ENCODE peak calls at places on chromosomes 11 and 22, in five cellular contexts. One of them, this sample, is unnamed.

GRCh38 chr11:64251722-64251985 is 324 bp downstream of the PLCB3 start:
- DNase-seq in substantia nigra: no peak
- DNase-seq in A549: no peak
- DNase-seq in H54: no peak
- DNase-seq in activated CD4-positive, alpha-beta T cell treated with anti-CD3 and anti-CD28 coated beads for 1 hour: no peak
- DNase-seq in this sample: no peak

GRCh38 chr11:60251485-60252207 is 8.7 kb upstream of the MS4A4E start:
- DNase-seq in substantia nigra: no peak
- DNase-seq in A549: no peak
- DNase-seq in H54: no peak
- DNase-seq in activated CD4-positive, alpha-beta T cell treated with anti-CD3 and anti-CD28 coated beads for 1 hour: no peak
- DNase-seq in this sample: peak

GRCh38 chr11:68090706-68091105 is 30.5 kb downstream of the CHKA start:
- DNase-seq in substantia nigra: peak
- DNase-seq in A549: no peak
- DNase-seq in H54: no peak
- DNase-seq in activated CD4-positive, alpha-beta T cell treated with anti-CD3 and anti-CD28 coated beads for 1 hour: no peak
- DNase-seq in this sample: no peak

GRCh38 chr11:123653997-123654565 is 343 bp downstream of the SCN3B start:
- DNase-seq in substantia nigra: no peak
- DNase-seq in A549: peak
- DNase-seq in H54: no peak
- DNase-seq in activated CD4-positive, alpha-beta T cell treated with anti-CD3 and anti-CD28 coated beads for 1 hour: no peak
- DNase-seq in this sample: peak

GRCh38 chr11:240315-240714 is 3.5 kb downstream of the PSMD13 start:
- DNase-seq in substantia nigra: no peak
- DNase-seq in A549: no peak
- DNase-seq in H54: no peak
- DNase-seq in activated CD4-positive, alpha-beta T cell treated with anti-CD3 and anti-CD28 coated beads for 1 hour: no peak
- DNase-seq in this sample: no peak

GRCh38 chr11:109641549-109641948 is 219.6 kb downstream of the C11orf87 start:
- DNase-seq in substantia nigra: no peak
- DNase-seq in A549: peak
- DNase-seq in H54: no peak
- DNase-seq in activated CD4-positive, alpha-beta T cell treated with anti-CD3 and anti-CD28 coated beads for 1 hour: no peak
- DNase-seq in this sample: peak

GRCh38 chr22:21641417-21641794 is 696 bp upstream of the SDF2L1 start:
- DNase-seq in substantia nigra: no peak
- DNase-seq in A549: peak
- DNase-seq in H54: peak
- DNase-seq in activated CD4-positive, alpha-beta T cell treated with anti-CD3 and anti-CD28 coated beads for 1 hour: no peak
- DNase-seq in this sample: no peak

GRCh38 chr11:58075781-58076180 is 45.0 kb downstream of the OR6Q1 start:
- DNase-seq in substantia nigra: no peak
- DNase-seq in A549: no peak
- DNase-seq in H54: no peak
- DNase-seq in activated CD4-positive, alpha-beta T cell treated with anti-CD3 and anti-CD28 coated beads for 1 hour: no peak
- DNase-seq in this sample: no peak

GRCh38 chr22:23530106-23530505 is 50.0 kb downstream of the IGLL1 start:
- DNase-seq in substantia nigra: no peak
- DNase-seq in A549: no peak
- DNase-seq in H54: no peak
- DNase-seq in activated CD4-positive, alpha-beta T cell treated with anti-CD3 and anti-CD28 coated beads for 1 hour: no peak
- DNase-seq in this sample: no peak

GRCh38 chr11:47332303-47332711 is 20.2 kb downstream of the MYBPC3 start:
- DNase-seq in substantia nigra: no peak
- DNase-seq in A549: no peak
- DNase-seq in H54: no peak
- DNase-seq in activated CD4-positive, alpha-beta T cell treated with anti-CD3 and anti-CD28 coated beads for 1 hour: no peak
- DNase-seq in this sample: no peak

GRCh38 chr11:62025429-62026105 is 58.1 kb upstream of the FTH1 start:
- DNase-seq in substantia nigra: no peak
- DNase-seq in A549: peak
- DNase-seq in H54: peak
- DNase-seq in activated CD4-positive, alpha-beta T cell treated with anti-CD3 and anti-CD28 coated beads for 1 hour: peak
- DNase-seq in this sample: peak

GRCh38 chr22:49833340-49834007 is 5.8 kb upstream of the BRD1 start:
- DNase-seq in substantia nigra: no peak
- DNase-seq in A549: no peak
- DNase-seq in H54: no peak
- DNase-seq in activated CD4-positive, alpha-beta T cell treated with anti-CD3 and anti-CD28 coated beads for 1 hour: no peak
- DNase-seq in this sample: no peak

GRCh38 chr11:27718853-27719574 is 18.8 kb upstream of the BDNF start:
- DNase-seq in substantia nigra: no peak
- DNase-seq in A549: peak
- DNase-seq in H54: peak
- DNase-seq in activated CD4-positive, alpha-beta T cell treated with anti-CD3 and anti-CD28 coated beads for 1 hour: no peak
- DNase-seq in this sample: no peak

GRCh38 chr11:58905716-58906547 is 33.4 kb upstream of the GLYATL1 start:
- DNase-seq in substantia nigra: peak
- DNase-seq in A549: peak
- DNase-seq in H54: no peak
- DNase-seq in activated CD4-positive, alpha-beta T cell treated with anti-CD3 and anti-CD28 coated beads for 1 hour: no peak
- DNase-seq in this sample: no peak

GRCh38 chr11:127006311-127006710 is 5.7 kb upstream of the KIRREL3 start:
- DNase-seq in substantia nigra: no peak
- DNase-seq in A549: no peak
- DNase-seq in H54: no peak
- DNase-seq in activated CD4-positive, alpha-beta T cell treated with anti-CD3 and anti-CD28 coated beads for 1 hour: no peak
- DNase-seq in this sample: no peak

GRCh38 chr11:118609380-118610219 is 2.2 kb downstream of the PHLDB1 start:
- DNase-seq in substantia nigra: peak
- DNase-seq in A549: no peak
- DNase-seq in H54: no peak
- DNase-seq in activated CD4-positive, alpha-beta T cell treated with anti-CD3 and anti-CD28 coated beads for 1 hour: peak
- DNase-seq in this sample: no peak

GRCh38 chr22:50002791-50003190 is 9.8 kb downstream of the IL17REL start:
- DNase-seq in substantia nigra: no peak
- DNase-seq in A549: no peak
- DNase-seq in H54: no peak
- DNase-seq in activated CD4-positive, alpha-beta T cell treated with anti-CD3 and anti-CD28 coated beads for 1 hour: no peak
- DNase-seq in this sample: no peak

GRCh38 chr11:9396752-9397151 is 12.3 kb downstream of the IPO7 start:
- DNase-seq in substantia nigra: no peak
- DNase-seq in A549: no peak
- DNase-seq in H54: no peak
- DNase-seq in activated CD4-positive, alpha-beta T cell treated with anti-CD3 and anti-CD28 coated beads for 1 hour: no peak
- DNase-seq in this sample: no peak

GRCh38 chr11:112004389-112004788 is 20.8 kb upstream of the DLAT start:
- DNase-seq in substantia nigra: no peak
- DNase-seq in A549: peak
- DNase-seq in H54: no peak
- DNase-seq in activated CD4-positive, alpha-beta T cell treated with anti-CD3 and anti-CD28 coated beads for 1 hour: no peak
- DNase-seq in this sample: no peak

GRCh38 chr11:76740772-76741171 is 42.4 kb upstream of the TSKU start:
- DNase-seq in substantia nigra: no peak
- DNase-seq in A549: no peak
- DNase-seq in H54: no peak
- DNase-seq in activated CD4-positive, alpha-beta T cell treated with anti-CD3 and anti-CD28 coated beads for 1 hour: no peak
- DNase-seq in this sample: no peak

GRCh38 chr11:77267910-77268309 is 33.6 kb downstream of the GDPD4 start:
- DNase-seq in substantia nigra: no peak
- DNase-seq in A549: no peak
- DNase-seq in H54: no peak
- DNase-seq in activated CD4-positive, alpha-beta T cell treated with anti-CD3 and anti-CD28 coated beads for 1 hour: no peak
- DNase-seq in this sample: no peak

GRCh38 chr11:100791873-100792272 is 104.8 kb downstream of the ARHGAP42 start:
- DNase-seq in substantia nigra: no peak
- DNase-seq in A549: no peak
- DNase-seq in H54: no peak
- DNase-seq in activated CD4-positive, alpha-beta T cell treated with anti-CD3 and anti-CD28 coated beads for 1 hour: no peak
- DNase-seq in this sample: no peak

This sample was measured in MM.1S.